ENCODE peak calls at places on chromosome 21, in five cellular contexts. One of them, this sample, is unnamed.

GRCh38 chr21:44511938-44512275 is 28.1 kb downstream of the KRTAP10-1 start:
- DNase-seq in fibroblast of pulmonary artery: no peak
- DNase-seq in K562: no peak
- DNase-seq in heart right ventricle: peak; percentile 3
- DNase-seq in MCF 10A: no peak
- DNase-seq in this sample: no peak

GRCh38 chr21:37644666-37645065 is 271.6 kb downstream of the KCNJ6 start:
- DNase-seq in heart right ventricle: no peak
- DNase-seq in MCF 10A: no peak
- DNase-seq in fibroblast of pulmonary artery: peak; percentile 61
- DNase-seq in K562: no peak
- DNase-seq in this sample: no peak

GRCh38 chr21:26961704-26962103 is 5.2 kb downstream of the ADAMTS5 start:
- DNase-seq in K562: peak; percentile 25
- DNase-seq in heart right ventricle: no peak
- DNase-seq in fibroblast of pulmonary artery: no peak
- DNase-seq in MCF 10A: peak; percentile 13
- DNase-seq in this sample: no peak

GRCh38 chr21:15520811-15521643 is 208.8 kb upstream of the USP25 start:
- DNase-seq in fibroblast of pulmonary artery: no peak
- DNase-seq in heart right ventricle: no peak
- DNase-seq in K562: no peak
- DNase-seq in MCF 10A: no peak
- DNase-seq in this sample: no peak

GRCh38 chr21:21385404-21385803 is 387.2 kb downstream of the NCAM2 start:
- DNase-seq in K562: no peak
- DNase-seq in heart right ventricle: no peak
- DNase-seq in MCF 10A: no peak
- DNase-seq in fibroblast of pulmonary artery: peak; percentile 47
- DNase-seq in this sample: no peak

GRCh38 chr21:31892686-31893085 is 19.9 kb downstream of the HUNK start:
- DNase-seq in MCF 10A: no peak
- DNase-seq in heart right ventricle: no peak
- DNase-seq in K562: no peak
- DNase-seq in fibroblast of pulmonary artery: no peak
- DNase-seq in this sample: no peak

GRCh38 chr21:39900491-39900890 is 33.3 kb downstream of the PCP4 start:
- DNase-seq in MCF 10A: no peak
- DNase-seq in fibroblast of pulmonary artery: no peak
- DNase-seq in K562: no peak
- DNase-seq in heart right ventricle: no peak
- DNase-seq in this sample: no peak

GRCh38 chr21:31173881-31174555 is 135.7 kb upstream of the KRTAP19-8 start:
- DNase-seq in K562: no peak
- DNase-seq in fibroblast of pulmonary artery: no peak
- DNase-seq in heart right ventricle: peak; percentile 29
- DNase-seq in MCF 10A: no peak
- DNase-seq in this sample: no peak

GRCh38 chr21:31326478-31327247 is 17.4 kb downstream of the TIAM1 start:
- DNase-seq in heart right ventricle: no peak
- DNase-seq in MCF 10A: no peak
- DNase-seq in K562: no peak
- DNase-seq in fibroblast of pulmonary artery: peak; percentile 35
- DNase-seq in this sample: no peak

GRCh38 chr21:40204956-40205355 is 337.7 kb downstream of the PCP4 start:
- DNase-seq in fibroblast of pulmonary artery: no peak
- DNase-seq in K562: no peak
- DNase-seq in MCF 10A: no peak
- DNase-seq in heart right ventricle: no peak
- DNase-seq in this sample: no peak

DNA sequence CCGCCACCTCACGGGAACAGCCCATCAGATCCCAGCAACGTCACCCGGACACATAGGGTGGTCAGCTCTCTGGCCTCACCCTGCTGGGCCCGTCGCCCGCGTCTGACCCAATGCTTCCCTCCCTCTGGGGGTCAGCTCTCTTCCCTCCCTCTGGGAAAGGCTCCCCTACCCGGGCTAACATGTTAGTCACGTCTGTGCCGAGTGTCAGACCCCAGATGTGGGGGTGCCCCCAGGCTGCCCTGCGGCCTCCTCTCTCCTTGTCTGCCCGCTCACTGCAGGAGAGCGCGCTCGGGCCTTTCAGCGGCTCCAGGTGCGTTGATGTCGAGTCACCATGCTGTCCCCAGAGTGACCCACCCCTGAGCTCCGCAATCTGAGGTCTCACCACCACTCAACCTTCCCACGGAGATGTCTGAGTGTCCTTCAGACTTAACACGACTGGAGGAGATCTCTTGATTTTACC is 34.3 kb downstream of the SLC37A1 start:
- DNase-seq in MCF 10A: no peak
- DNase-seq in fibroblast of pulmonary artery: no peak
- DNase-seq in heart right ventricle: no peak
- DNase-seq in K562: no peak
- DNase-seq in this sample: no peak
- TF ChIP-seq CTCF in MCF 10A: no peak
- TF ChIP-seq CTCF in fibroblast of pulmonary artery: no peak
- TF ChIP-seq CTCF in heart right ventricle: no peak
- TF ChIP-seq CTCF in K562: no peak
- TF ChIP-seq CTCF in this sample: no peak

GRCh38 chr21:14306143-14306907 is 76.6 kb downstream of the HSPA13 start:
- DNase-seq in MCF 10A: peak; percentile 46
- DNase-seq in heart right ventricle: no peak
- DNase-seq in K562: no peak
- DNase-seq in fibroblast of pulmonary artery: peak; percentile 37
- DNase-seq in this sample: no peak
- TF ChIP-seq CTCF in MCF 10A: peak; percentile 55
- TF ChIP-seq CTCF in heart right ventricle: no peak
- TF ChIP-seq CTCF in K562: peak; percentile 21
- TF ChIP-seq CTCF in fibroblast of pulmonary artery: peak; percentile 23
- TF ChIP-seq CTCF in this sample: no peak

GRCh38 chr21:46634966-46635323 is 529 bp upstream of the PRMT2 start:
- DNase-seq in K562: no peak
- DNase-seq in heart right ventricle: no peak
- DNase-seq in MCF 10A: peak; percentile 66
- DNase-seq in fibroblast of pulmonary artery: peak; percentile 88
- DNase-seq in this sample: no peak
- TF ChIP-seq CTCF in K562: peak; percentile 1
- TF ChIP-seq CTCF in heart right ventricle: peak; percentile 33
- TF ChIP-seq CTCF in MCF 10A: no peak
- TF ChIP-seq CTCF in fibroblast of pulmonary artery: peak; percentile 26
- TF ChIP-seq CTCF in this sample: no peak

DNA sequence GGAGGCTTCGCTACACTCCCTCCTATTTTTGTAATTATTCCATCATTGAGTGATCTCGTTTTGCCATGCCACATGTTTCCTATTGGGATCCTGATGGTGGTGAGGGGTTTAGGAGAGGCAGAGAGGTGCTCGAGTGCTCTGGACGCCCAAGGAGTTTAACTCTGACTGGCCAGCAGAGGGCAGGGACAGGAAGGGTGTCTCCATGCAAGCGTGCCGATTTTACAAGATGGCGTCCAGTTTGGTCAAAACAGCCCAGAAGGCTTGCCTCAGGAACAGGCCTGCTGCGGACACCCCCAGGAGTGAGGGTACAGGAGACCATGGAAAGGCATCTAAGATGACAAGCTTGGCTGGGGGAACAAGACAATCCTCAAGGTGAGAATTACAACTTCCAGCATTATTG is 33.8 kb upstream of the KCNE2 start:
- DNase-seq in K562: peak; percentile 61
- DNase-seq in heart right ventricle: no peak
- DNase-seq in fibroblast of pulmonary artery: no peak
- DNase-seq in MCF 10A: no peak
- DNase-seq in this sample: no peak
- TF ChIP-seq CTCF in K562: peak; percentile 55
- TF ChIP-seq CTCF in heart right ventricle: no peak
- TF ChIP-seq CTCF in fibroblast of pulmonary artery: no peak
- TF ChIP-seq CTCF in MCF 10A: no peak
- TF ChIP-seq CTCF in this sample: no peak

GRCh38 chr21:34635307-34635706 is 20.4 kb upstream of the RCAN1 start:
- DNase-seq in heart right ventricle: no peak
- DNase-seq in MCF 10A: no peak
- DNase-seq in K562: peak; percentile 68
- DNase-seq in fibroblast of pulmonary artery: no peak
- DNase-seq in this sample: no peak
- TF ChIP-seq CTCF in heart right ventricle: peak; percentile 13
- TF ChIP-seq CTCF in MCF 10A: no peak
- TF ChIP-seq CTCF in K562: peak; percentile 62
- TF ChIP-seq CTCF in fibroblast of pulmonary artery: peak; percentile 38
- TF ChIP-seq CTCF in this sample: peak; percentile 33

DNA sequence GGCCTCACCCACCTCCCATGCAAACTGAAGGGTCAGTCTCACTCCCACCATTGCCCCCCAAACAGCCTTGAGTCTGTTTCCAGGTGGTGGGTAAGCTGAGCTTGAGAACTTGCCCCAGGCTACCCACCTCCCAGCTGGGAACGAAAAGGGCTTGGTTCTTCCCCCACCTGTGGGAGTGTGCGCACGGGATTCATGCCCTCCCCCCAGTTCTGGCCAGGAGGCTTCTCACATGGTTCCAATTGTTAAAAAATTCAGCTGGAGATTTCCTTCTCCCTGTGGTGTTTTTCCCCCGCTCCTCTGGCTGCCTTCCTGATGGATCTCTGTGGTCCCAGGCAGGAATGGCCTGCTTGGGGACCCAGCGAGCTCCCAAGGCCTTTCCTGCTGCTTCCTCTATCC is 81.8 kb upstream of the C21orf91 start:
- DNase-seq in heart right ventricle: peak; percentile 8
- DNase-seq in MCF 10A: no peak
- DNase-seq in K562: no peak
- DNase-seq in fibroblast of pulmonary artery: no peak
- DNase-seq in this sample: no peak
- TF ChIP-seq CTCF in heart right ventricle: no peak
- TF ChIP-seq CTCF in MCF 10A: no peak
- TF ChIP-seq CTCF in K562: no peak
- TF ChIP-seq CTCF in fibroblast of pulmonary artery: no peak
- TF ChIP-seq CTCF in this sample: no peak

GRCh38 chr21:42883921-42884320 is 4.6 kb upstream of the WDR4 start:
- DNase-seq in K562: no peak
- DNase-seq in MCF 10A: no peak
- DNase-seq in heart right ventricle: no peak
- DNase-seq in fibroblast of pulmonary artery: no peak
- DNase-seq in this sample: no peak

GRCh38 chr21:42878993-42879787 is at the start of gene WDR4:
- DNase-seq in MCF 10A: peak; percentile 96
- DNase-seq in K562: peak; percentile 99
- DNase-seq in fibroblast of pulmonary artery: peak; percentile 98
- DNase-seq in heart right ventricle: peak; percentile 97
- DNase-seq in this sample: peak; percentile 100

GRCh38 chr21:42878678-42878992 is 704 bp downstream of the WDR4 start:
- DNase-seq in MCF 10A: no peak
- DNase-seq in heart right ventricle: no peak
- DNase-seq in K562: no peak
- DNase-seq in fibroblast of pulmonary artery: no peak
- DNase-seq in this sample: no peak

GRCh38 chr21:42880352-42880751 is 1.0 kb upstream of the WDR4 start:
- DNase-seq in heart right ventricle: no peak
- DNase-seq in K562: no peak
- DNase-seq in MCF 10A: no peak
- DNase-seq in fibroblast of pulmonary artery: no peak
- DNase-seq in this sample: no peak
- TF ChIP-seq CTCF in heart right ventricle: no peak
- TF ChIP-seq CTCF in K562: no peak
- TF ChIP-seq CTCF in MCF 10A: no peak
- TF ChIP-seq CTCF in fibroblast of pulmonary artery: no peak
- TF ChIP-seq CTCF in this sample: no peak

This sample was measured in natural killer cell.